ENCODE peak calls at places on chromosomes 1 and 21, in seven cellular contexts. F is AG04450, O is memory B cell, M is HFF-Myc, V is NCI-H2081, I is Daoy, S is dorsolateral prefrontal cortex. N is an unnamed sample.

GRCh38 chr1:1302951-1303509 is 4.7 kb downstream of the ACAP3 start:
- DNase-seq in F (no peak), O (no peak), M (no peak), V (no peak), I (no peak), S (no peak), N (no peak)

GRCh38 chr21:14585122-14585521 is 39.0 kb upstream of the SAMSN1 start:
- DNase-seq in F (no peak), O (no peak), M (no peak), V (no peak), I (no peak), S (no peak), N (no peak)

GRCh38 chr1:50110084-50110615 is 1.4 kb downstream of the ELAVL4 start:
- DNase-seq in F (no peak), O (no peak), M (no peak), V (peak), I (no peak), S (peak), N (no peak)

GRCh38 chr1:76230894-76231293 is 156.3 kb downstream of the ST6GALNAC3 start:
- DNase-seq in F (no peak), O (no peak), M (no peak), V (no peak), I (no peak), S (no peak), N (no peak)

GRCh38 chr1:15272009-15272781 is 25.2 kb downstream of the FHAD1 start:
- DNase-seq in F (peak), O (no peak), M (peak), V (peak), I (peak), S (peak), N (peak)

GRCh38 chr21:33644383-33645074 is 2.2 kb downstream of the ITSN1 start:
- DNase-seq in F (no peak), O (no peak), M (no peak), V (no peak), I (no peak), S (no peak), N (peak)

GRCh38 chr1:174726167-174726879 is 273.4 kb upstream of the CACYBP start:
- DNase-seq in F (peak), O (no peak), M (no peak), V (peak), I (no peak), S (no peak), N (no peak)

GRCh38 chr1:244319283-244320132 is 132.2 kb downstream of the ADSS2 start:
- DNase-seq in F (peak), O (peak), M (no peak), V (no peak), I (peak), S (no peak), N (peak)

GRCh38 chr1:22375601-22376000 is 76.0 kb upstream of the ZBTB40 start:
- DNase-seq in F (no peak), O (no peak), M (no peak), V (no peak), I (no peak), S (no peak), N (no peak)

N was measured in AG09309.